ENCODE peak calls at places on chromosomes 5 and 9, in six cellular contexts. Y, S, T, L, G and C are unnamed samples.

GRCh38 chr5:113182658-113183344 is 206.2 kb downstream of the DCP2 start:
- DNase-seq in Y (no peak), S (no peak), T (no peak), L (no peak), G (no peak), C (no peak)

GRCh38 chr5:115888027-115888426 is 46.3 kb downstream of the AP3S1 start:
- DNase-seq in Y (no peak), S (no peak), T (no peak), L (no peak), G (no peak), C (no peak)

GRCh38 chr9:32351845-32352244 is 32.6 kb upstream of the ACO1 start:
- DNase-seq in Y (no peak), S (peak; percentile 79), T (no peak), L (no peak), G (no peak), C (no peak)

GRCh38 chr9:4985376-4986266 is 549 bp downstream of the JAK2 start:
- DNase-seq in Y (no peak), S (peak; percentile 45), T (peak; percentile 31), L (no peak), G (no peak), C (no peak)

GRCh38 chr5:135578685-135579341 is at the start of gene CXCL14:
- DNase-seq in Y (no peak), S (peak; percentile 83), T (peak; percentile 20), L (no peak), G (no peak), C (peak; percentile 86)

GRCh38 chr9:113677057-113677456 is 199.1 kb upstream of the ZNF618 start:
- DNase-seq in Y (no peak), S (no peak), T (no peak), L (no peak), G (no peak), C (no peak)

GRCh38 chr5:109619024-109619460 is 70.7 kb upstream of the MAN2A1 start:
- DNase-seq in Y (no peak), S (no peak), T (no peak), L (no peak), G (no peak), C (no peak)

GRCh38 chr9:27564031-27564430 is 9.2 kb downstream of the C9orf72 start:
- DNase-seq in Y (no peak), S (no peak), T (no peak), L (no peak), G (no peak), C (no peak)

GRCh38 chr5:171317225-171317624 is 8.2 kb downstream of the TLX3 start:
- DNase-seq in Y (no peak), S (no peak), T (peak; percentile 31), L (no peak), G (no peak), C (no peak)

GRCh38 chr5:171314728-171315385 is 5.8 kb downstream of the TLX3 start:
- DNase-seq in Y (no peak), S (peak; percentile 52), T (no peak), L (no peak), G (no peak), C (peak; percentile 89)

GRCh38 chr5:171315925-171316257 is 6.8 kb downstream of the TLX3 start:
- DNase-seq in Y (no peak), S (no peak), T (no peak), L (no peak), G (no peak), C (no peak)

GRCh38 chr5:171316258-171317121 is 7.4 kb downstream of the TLX3 start:
- DNase-seq in Y (no peak), S (peak; percentile 60), T (peak; percentile 28), L (no peak), G (no peak), C (no peak)

DNA sequence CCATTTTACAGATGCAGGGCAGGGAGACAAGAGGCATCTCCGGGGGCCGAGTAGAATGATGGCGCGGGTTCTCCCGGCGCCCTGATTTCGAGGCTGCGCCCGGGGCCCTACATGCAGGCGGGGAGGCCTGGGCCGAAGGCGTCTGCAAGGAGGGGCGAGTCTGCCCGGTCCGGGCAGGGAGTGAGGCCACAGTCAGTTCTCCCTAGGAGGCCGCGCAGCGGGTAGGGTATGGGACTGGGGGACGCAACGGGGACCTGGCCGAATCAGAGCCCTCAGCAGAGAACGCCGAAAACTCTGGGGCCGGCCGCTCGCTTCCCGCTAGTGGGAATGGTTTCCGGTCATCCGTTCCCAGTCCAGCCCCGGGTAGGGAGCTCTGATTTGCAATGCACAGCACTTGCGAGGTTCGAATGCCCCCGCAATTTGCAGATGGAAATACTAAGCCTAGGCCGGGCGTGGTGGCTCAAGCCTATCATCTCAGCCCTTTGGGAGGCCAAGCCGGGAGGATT is 6.4 kb downstream of the TLX3 start:
- DNase-seq in Y (no peak), S (peak; percentile 72), T (no peak), L (no peak), G (no peak), C (no peak)
- H3K27me3 ChIP-seq in Y (peaks cover 100% of the 10 kb centered on the region), S (peaks cover 95% of the 10 kb centered on the region), T (no peaks in the 10 kb centered on the region), L (no peaks in the 10 kb centered on the region), G (peaks cover 4% of the 10 kb centered on the region), C (peaks cover 82% of the 10 kb centered on the region)

DNA sequence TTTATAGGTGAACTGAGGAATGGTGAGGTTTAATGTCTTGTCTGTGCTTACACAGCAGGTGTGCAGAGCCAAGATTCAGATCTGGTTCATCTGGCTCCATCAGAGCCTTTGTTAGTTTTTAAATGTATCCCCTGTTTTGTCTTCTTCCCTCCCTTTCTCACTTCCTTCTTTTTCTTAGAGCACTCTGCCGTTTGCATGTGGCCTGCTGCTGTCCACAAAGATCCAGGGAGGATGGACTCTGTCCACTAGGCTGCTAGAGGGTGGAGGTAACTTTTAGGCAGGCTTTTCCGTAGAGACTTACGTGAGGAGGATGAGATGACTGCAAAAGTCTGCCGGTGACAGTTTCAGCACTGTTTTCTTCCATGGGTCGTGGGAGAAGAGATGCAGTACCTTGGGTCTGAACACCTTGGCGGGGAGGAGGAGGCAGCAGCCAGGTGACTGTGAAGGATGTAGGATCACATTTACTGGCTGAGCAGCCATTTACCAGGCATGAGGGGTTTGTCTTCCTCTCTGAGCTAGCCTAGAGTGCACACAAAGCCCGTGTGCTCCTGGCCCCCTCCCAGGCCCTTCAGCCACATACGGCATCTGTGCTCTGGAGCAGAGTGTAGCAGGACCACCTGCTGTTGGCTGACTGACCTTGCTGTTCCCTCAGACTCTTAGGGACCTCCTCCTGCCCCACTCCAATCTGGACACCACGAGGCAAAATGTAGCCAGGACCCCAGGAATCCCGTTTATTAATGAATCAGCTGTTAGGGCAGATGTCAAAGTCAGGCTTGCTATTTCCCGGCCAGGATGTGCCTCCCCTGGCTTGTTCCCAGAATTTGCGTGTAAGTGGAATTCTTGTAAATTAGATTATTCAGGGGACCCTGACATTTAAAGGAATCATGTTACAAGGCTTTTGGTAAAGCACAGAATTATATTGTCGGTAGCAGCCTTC is 1.9 kb downstream of the NTMT1 start:
- DNase-seq in Y (no peak), S (no peak), T (no peak), L (no peak), G (no peak), C (no peak)
- H3K4me1 ChIP-seq in Y (peaks cover 84% of the 10 kb centered on the region), S (peaks cover 2% of the 10 kb centered on the region), T (peaks cover 68% of the 10 kb centered on the region), L (peaks cover 36% of the 10 kb centered on the region), G (peaks cover 11% of the 10 kb centered on the region), C (peaks cover 40% of the 10 kb centered on the region)

DNA sequence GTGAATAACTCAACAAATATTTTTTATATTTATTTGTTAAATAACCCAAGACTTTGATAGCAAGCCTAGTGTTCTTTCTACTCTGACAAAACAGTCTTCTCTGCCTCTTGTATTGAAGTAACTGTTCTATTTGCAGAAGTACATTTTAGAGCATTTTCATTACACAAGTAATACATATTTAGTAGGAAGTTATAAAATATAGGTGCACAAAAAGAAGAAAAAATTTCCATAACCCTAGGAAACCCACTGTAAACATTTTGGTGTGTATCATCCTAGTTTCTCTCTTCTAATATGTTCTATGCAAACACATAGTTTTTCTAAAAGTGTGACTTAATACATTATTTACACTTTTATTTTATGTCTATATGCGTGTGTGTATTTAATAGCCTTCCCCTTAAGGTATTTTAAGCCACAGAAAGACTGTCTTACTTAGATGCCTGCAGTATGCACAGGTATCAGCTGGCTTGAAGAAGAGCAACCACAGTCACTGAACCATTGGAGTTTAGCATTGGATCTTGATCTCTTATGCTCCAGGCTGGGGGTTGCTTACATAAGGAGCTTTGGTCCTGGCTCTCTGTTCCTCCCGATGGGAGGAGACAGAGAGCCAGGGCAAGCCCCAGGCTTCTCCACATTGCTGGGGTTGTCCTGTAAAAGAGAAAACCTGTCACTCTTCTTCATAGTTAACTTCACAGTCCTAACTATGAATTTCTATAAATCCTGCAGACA is 3.8 kb downstream of the SELENOP start:
- DNase-seq in Y (no peak), S (no peak), T (no peak), L (no peak), G (no peak), C (no peak)
- TF ChIP-seq CTCF in Y (no peak), S (no peak), T (no peak), L (no peak), G (no peak), C (no peak)

GRCh38 chr9:136668983-136669790 is 6.5 kb downstream of the EGFL7 start:
- DNase-seq in Y (no peak), S (no peak), T (peak; percentile 39), L (no peak), G (no peak), C (peak; percentile 65)

GRCh38 chr9:136667217-136667939 is 4.7 kb downstream of the EGFL7 start:
- DNase-seq in Y (no peak), S (no peak), T (no peak), L (no peak), G (no peak), C (peak; percentile 68)

GRCh38 chr9:136669791-136670464 is 7.2 kb downstream of the EGFL7 start:
- DNase-seq in Y (no peak), S (no peak), T (no peak), L (no peak), G (no peak), C (no peak)

GRCh38 chr9:136666364-136667216 is 3.9 kb downstream of the EGFL7 start:
- DNase-seq in Y (no peak), S (no peak), T (no peak), L (no peak), G (no peak), C (no peak)

DNA sequence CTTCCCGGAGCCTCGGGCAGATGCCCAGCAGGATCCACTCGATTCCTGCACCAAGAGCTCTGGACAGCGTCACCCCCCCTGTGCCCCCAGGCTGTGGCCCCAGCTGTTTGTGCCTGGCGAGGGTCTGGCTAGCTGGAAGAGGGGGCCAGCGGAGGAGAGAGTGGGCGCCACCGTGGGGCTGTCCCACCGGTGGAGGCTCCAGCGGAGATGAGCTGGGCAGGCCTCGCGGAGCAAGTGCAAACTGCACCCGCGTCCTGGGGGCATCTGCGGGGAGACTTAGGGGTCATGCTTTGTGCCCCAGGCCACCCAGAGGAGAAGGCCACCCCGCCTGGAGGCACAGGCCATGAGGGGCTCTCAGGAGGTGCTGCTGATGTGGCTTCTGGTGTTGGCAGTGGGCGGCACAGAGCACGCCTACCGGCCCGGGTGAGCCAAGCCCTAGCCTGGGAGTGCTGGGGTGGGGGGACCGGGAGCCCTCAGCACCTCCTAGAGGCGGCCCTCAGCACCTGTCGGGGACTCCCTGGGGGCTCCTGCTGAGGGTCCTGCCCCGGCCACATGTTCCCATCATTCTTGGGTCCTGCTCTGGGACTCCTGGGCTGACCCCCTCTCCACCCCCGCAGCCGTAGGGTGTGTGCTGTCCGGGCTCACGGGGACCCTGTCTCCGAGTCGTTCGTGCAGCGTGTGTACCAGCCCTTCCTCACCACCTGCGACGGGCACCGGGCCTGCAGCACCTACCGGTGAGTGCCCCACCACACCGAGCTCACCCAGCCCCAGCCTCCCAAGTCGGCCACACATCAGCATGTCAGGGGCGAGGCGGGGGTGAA is 5.4 kb downstream of the EGFL7 start:
- DNase-seq in Y (no peak), S (no peak), T (no peak), L (no peak), G (no peak), C (peak; percentile 84)
- H3K27me3 ChIP-seq in Y (peaks cover 80% of the 10 kb centered on the region), S (no peaks in the 10 kb centered on the region), T (no peaks in the 10 kb centered on the region), L (no peaks in the 10 kb centered on the region), G (peaks cover 3% of the 10 kb centered on the region), C (peaks cover 14% of the 10 kb centered on the region)